ENCODE peak calls at places on chromosomes 3 and 15, in ten cellular contexts. One of them, this sample, is unnamed.

GRCh38 chr3:71095511-71096305 is 487.8 kb downstream of the FOXP1 start:
- DNase-seq in GM06990: no peak
- DNase-seq in testis: no peak
- DNase-seq in mucosa of descending colon: no peak
- DNase-seq in natural killer cell: no peak
- DNase-seq in choroid plexus epithelial cell: peak
- DNase-seq in A549: no peak
- DNase-seq in GM23338: no peak
- DNase-seq in AG09309: no peak
- DNase-seq in cardiac fibroblast: no peak
- DNase-seq in this sample: no peak

GRCh38 chr3:4570840-4571621 is 77.9 kb downstream of the ITPR1 start:
- DNase-seq in GM06990: no peak
- DNase-seq in testis: no peak
- DNase-seq in mucosa of descending colon: no peak
- DNase-seq in natural killer cell: no peak
- DNase-seq in choroid plexus epithelial cell: no peak
- DNase-seq in A549: no peak
- DNase-seq in GM23338: no peak
- DNase-seq in AG09309: no peak
- DNase-seq in cardiac fibroblast: no peak
- DNase-seq in this sample: peak

GRCh38 chr3:58626841-58627579 is 39.6 kb downstream of the FAM3D start:
- DNase-seq in GM06990: no peak
- DNase-seq in testis: no peak
- DNase-seq in mucosa of descending colon: no peak
- DNase-seq in natural killer cell: no peak
- DNase-seq in choroid plexus epithelial cell: no peak
- DNase-seq in A549: no peak
- DNase-seq in GM23338: no peak
- DNase-seq in AG09309: no peak
- DNase-seq in cardiac fibroblast: no peak
- DNase-seq in this sample: no peak

GRCh38 chr15:99076109-99076508 is 28.8 kb upstream of the SYNM start:
- DNase-seq in GM06990: no peak
- DNase-seq in testis: no peak
- DNase-seq in mucosa of descending colon: no peak
- DNase-seq in natural killer cell: no peak
- DNase-seq in choroid plexus epithelial cell: no peak
- DNase-seq in A549: no peak
- DNase-seq in GM23338: no peak
- DNase-seq in AG09309: no peak
- DNase-seq in cardiac fibroblast: no peak
- DNase-seq in this sample: no peak

GRCh38 chr3:9014189-9014588 is 50.9 kb upstream of the RAD18 start:
- DNase-seq in GM06990: no peak
- DNase-seq in testis: no peak
- DNase-seq in mucosa of descending colon: no peak
- DNase-seq in natural killer cell: no peak
- DNase-seq in choroid plexus epithelial cell: peak
- DNase-seq in A549: no peak
- DNase-seq in GM23338: no peak
- DNase-seq in AG09309: no peak
- DNase-seq in cardiac fibroblast: peak
- DNase-seq in this sample: no peak

GRCh38 chr15:88083828-88084760 is 172.4 kb downstream of the NTRK3 start:
- DNase-seq in GM06990: no peak
- DNase-seq in testis: no peak
- DNase-seq in mucosa of descending colon: no peak
- DNase-seq in natural killer cell: no peak
- DNase-seq in choroid plexus epithelial cell: no peak
- DNase-seq in A549: no peak
- DNase-seq in GM23338: no peak
- DNase-seq in AG09309: peak
- DNase-seq in cardiac fibroblast: peak
- DNase-seq in this sample: no peak

GRCh38 chr3:47315069-47315647 is 32.4 kb downstream of the KLHL18 start:
- DNase-seq in GM06990: no peak
- DNase-seq in testis: peak
- DNase-seq in mucosa of descending colon: no peak
- DNase-seq in natural killer cell: no peak
- DNase-seq in choroid plexus epithelial cell: peak
- DNase-seq in A549: no peak
- DNase-seq in GM23338: no peak
- DNase-seq in AG09309: no peak
- DNase-seq in cardiac fibroblast: peak
- DNase-seq in this sample: no peak

GRCh38 chr3:167318996-167319615 is 61.0 kb downstream of the ZBBX start:
- DNase-seq in GM06990: no peak
- DNase-seq in testis: no peak
- DNase-seq in mucosa of descending colon: no peak
- DNase-seq in natural killer cell: no peak
- DNase-seq in choroid plexus epithelial cell: no peak
- DNase-seq in A549: no peak
- DNase-seq in GM23338: no peak
- DNase-seq in AG09309: no peak
- DNase-seq in cardiac fibroblast: no peak
- DNase-seq in this sample: no peak

GRCh38 chr15:67446449-67446848 is 74.5 kb upstream of the C15orf61 start:
- DNase-seq in GM06990: no peak
- DNase-seq in testis: no peak
- DNase-seq in mucosa of descending colon: no peak
- DNase-seq in natural killer cell: no peak
- DNase-seq in choroid plexus epithelial cell: no peak
- DNase-seq in A549: no peak
- DNase-seq in GM23338: peak
- DNase-seq in AG09309: no peak
- DNase-seq in cardiac fibroblast: no peak
- DNase-seq in this sample: no peak

GRCh38 chr15:101167791-101168462 is 83.9 kb downstream of the CHSY1 start:
- DNase-seq in GM06990: no peak
- DNase-seq in testis: peak
- DNase-seq in mucosa of descending colon: peak
- DNase-seq in natural killer cell: no peak
- DNase-seq in choroid plexus epithelial cell: peak
- DNase-seq in A549: no peak
- DNase-seq in GM23338: no peak
- DNase-seq in AG09309: peak
- DNase-seq in cardiac fibroblast: peak
- DNase-seq in this sample: peak

GRCh38 chr3:188268336-188268735 is 114.4 kb downstream of the LPP start:
- DNase-seq in GM06990: no peak
- DNase-seq in testis: no peak
- DNase-seq in mucosa of descending colon: no peak
- DNase-seq in natural killer cell: no peak
- DNase-seq in choroid plexus epithelial cell: no peak
- DNase-seq in A549: no peak
- DNase-seq in GM23338: no peak
- DNase-seq in AG09309: no peak
- DNase-seq in cardiac fibroblast: no peak
- DNase-seq in this sample: no peak

GRCh38 chr15:91561371-91562100 is 292.0 kb upstream of the SLCO3A1 start:
- DNase-seq in GM06990: no peak
- DNase-seq in testis: no peak
- DNase-seq in mucosa of descending colon: no peak
- DNase-seq in natural killer cell: no peak
- DNase-seq in choroid plexus epithelial cell: peak
- DNase-seq in A549: no peak
- DNase-seq in GM23338: no peak
- DNase-seq in AG09309: peak
- DNase-seq in cardiac fibroblast: peak
- DNase-seq in this sample: no peak

GRCh38 chr15:79067434-79067833 is 23.1 kb downstream of the RASGRF1 start:
- DNase-seq in GM06990: no peak
- DNase-seq in testis: peak
- DNase-seq in mucosa of descending colon: no peak
- DNase-seq in natural killer cell: no peak
- DNase-seq in choroid plexus epithelial cell: peak
- DNase-seq in A549: no peak
- DNase-seq in GM23338: no peak
- DNase-seq in AG09309: no peak
- DNase-seq in cardiac fibroblast: no peak
- DNase-seq in this sample: no peak
- TF ChIP-seq CTCF in GM06990: no peak
- TF ChIP-seq CTCF in testis: no peak
- TF ChIP-seq CTCF in mucosa of descending colon: no peak
- TF ChIP-seq CTCF in natural killer cell: no peak
- TF ChIP-seq CTCF in choroid plexus epithelial cell: no peak
- TF ChIP-seq CTCF in A549: no peak
- TF ChIP-seq CTCF in GM23338: no peak
- TF ChIP-seq CTCF in AG09309: no peak
- TF ChIP-seq CTCF in cardiac fibroblast: no peak
- TF ChIP-seq CTCF in this sample: no peak

GRCh38 chr3:120625199-120625598 is 29.1 kb downstream of the NDUFB4 start:
- DNase-seq in GM06990: no peak
- DNase-seq in testis: no peak
- DNase-seq in mucosa of descending colon: no peak
- DNase-seq in natural killer cell: no peak
- DNase-seq in choroid plexus epithelial cell: no peak
- DNase-seq in A549: no peak
- DNase-seq in GM23338: no peak
- DNase-seq in AG09309: no peak
- DNase-seq in cardiac fibroblast: peak
- DNase-seq in this sample: no peak

GRCh38 chr3:120623719-120624093 is 27.6 kb downstream of the NDUFB4 start:
- DNase-seq in GM06990: no peak
- DNase-seq in testis: no peak
- DNase-seq in mucosa of descending colon: no peak
- DNase-seq in natural killer cell: no peak
- DNase-seq in choroid plexus epithelial cell: no peak
- DNase-seq in A549: no peak
- DNase-seq in GM23338: no peak
- DNase-seq in AG09309: no peak
- DNase-seq in cardiac fibroblast: no peak
- DNase-seq in this sample: no peak

GRCh38 chr3:120622457-120622856 is 26.3 kb downstream of the NDUFB4 start:
- DNase-seq in GM06990: peak
- DNase-seq in testis: no peak
- DNase-seq in mucosa of descending colon: no peak
- DNase-seq in natural killer cell: no peak
- DNase-seq in choroid plexus epithelial cell: no peak
- DNase-seq in A549: no peak
- DNase-seq in GM23338: no peak
- DNase-seq in AG09309: no peak
- DNase-seq in cardiac fibroblast: no peak
- DNase-seq in this sample: no peak

DNA sequence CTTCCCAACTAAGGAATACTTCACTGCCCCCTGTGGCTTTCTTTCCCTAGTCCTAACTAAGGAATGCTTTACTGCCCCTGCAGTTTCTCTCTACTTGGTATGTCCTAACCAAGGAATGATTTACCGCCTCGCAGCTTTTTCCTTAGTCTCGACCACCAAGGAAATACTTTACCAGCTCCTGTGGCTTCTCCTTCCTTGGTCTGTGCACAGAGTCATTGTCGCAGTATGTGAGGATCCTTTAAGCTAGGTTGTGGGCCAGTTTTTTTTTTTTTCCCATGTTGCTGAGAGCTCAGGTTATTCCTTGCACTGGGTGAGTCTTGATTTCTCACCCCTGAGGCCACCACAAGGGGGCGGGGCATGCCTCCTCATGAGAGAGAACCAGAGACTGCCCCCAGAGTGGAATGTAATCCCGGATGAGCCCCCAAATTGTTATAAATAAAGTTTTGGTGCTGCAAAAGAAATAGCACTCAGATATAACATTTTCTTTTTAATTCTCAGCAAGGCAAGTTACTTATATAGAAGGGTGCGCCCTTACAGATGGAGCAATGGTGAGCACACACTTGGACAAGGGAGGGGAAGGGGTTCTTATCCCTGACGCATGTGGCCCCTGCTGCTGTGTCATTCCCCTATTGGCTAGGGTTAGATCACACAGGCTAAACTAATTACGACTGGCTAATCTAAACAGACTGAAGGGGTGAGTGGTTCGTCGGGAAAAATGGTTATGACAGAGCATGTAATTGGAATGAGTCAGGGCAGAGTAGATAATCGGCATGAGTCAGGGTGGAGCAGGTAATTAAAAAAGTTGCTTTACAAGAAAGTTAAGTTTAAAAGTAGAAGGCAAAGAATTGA is 27.0 kb downstream of the NDUFB4 start:
- DNase-seq in GM06990: no peak
- DNase-seq in testis: peak
- DNase-seq in mucosa of descending colon: no peak
- DNase-seq in natural killer cell: no peak
- DNase-seq in choroid plexus epithelial cell: peak
- DNase-seq in A549: peak
- DNase-seq in GM23338: peak
- DNase-seq in AG09309: peak
- DNase-seq in cardiac fibroblast: peak
- DNase-seq in this sample: peak
- TF ChIP-seq CTCF in GM06990: peak
- TF ChIP-seq CTCF in testis: no peak
- TF ChIP-seq CTCF in mucosa of descending colon: no peak
- TF ChIP-seq CTCF in natural killer cell: no peak
- TF ChIP-seq CTCF in choroid plexus epithelial cell: peak
- TF ChIP-seq CTCF in A549: peak
- TF ChIP-seq CTCF in GM23338: peak
- TF ChIP-seq CTCF in AG09309: no peak
- TF ChIP-seq CTCF in cardiac fibroblast: peak
- TF ChIP-seq CTCF in this sample: no peak

GRCh38 chr15:75921732-75922703 is 18.3 kb downstream of the FBXO22 start:
- DNase-seq in GM06990: no peak
- DNase-seq in testis: peak
- DNase-seq in mucosa of descending colon: peak
- DNase-seq in natural killer cell: no peak
- DNase-seq in choroid plexus epithelial cell: peak
- DNase-seq in A549: no peak
- DNase-seq in GM23338: peak
- DNase-seq in AG09309: peak
- DNase-seq in cardiac fibroblast: peak
- DNase-seq in this sample: peak
- TF ChIP-seq CTCF in GM06990: peak
- TF ChIP-seq CTCF in testis: no peak
- TF ChIP-seq CTCF in mucosa of descending colon: peak
- TF ChIP-seq CTCF in natural killer cell: no peak
- TF ChIP-seq CTCF in choroid plexus epithelial cell: peak
- TF ChIP-seq CTCF in A549: peak
- TF ChIP-seq CTCF in GM23338: peak
- TF ChIP-seq CTCF in AG09309: peak
- TF ChIP-seq CTCF in cardiac fibroblast: peak
- TF ChIP-seq CTCF in this sample: no peak

GRCh38 chr3:51391075-51391565 is at the start of gene RBM15B:
- DNase-seq in GM06990: peak
- DNase-seq in testis: peak
- DNase-seq in mucosa of descending colon: peak
- DNase-seq in natural killer cell: peak
- DNase-seq in choroid plexus epithelial cell: peak
- DNase-seq in A549: peak
- DNase-seq in GM23338: no peak
- DNase-seq in AG09309: peak
- DNase-seq in cardiac fibroblast: peak
- DNase-seq in this sample: peak
- TF ChIP-seq CTCF in GM06990: peak
- TF ChIP-seq CTCF in testis: peak
- TF ChIP-seq CTCF in mucosa of descending colon: peak
- TF ChIP-seq CTCF in natural killer cell: peak
- TF ChIP-seq CTCF in choroid plexus epithelial cell: peak
- TF ChIP-seq CTCF in A549: peak
- TF ChIP-seq CTCF in GM23338: peak
- TF ChIP-seq CTCF in AG09309: peak
- TF ChIP-seq CTCF in cardiac fibroblast: peak
- TF ChIP-seq CTCF in this sample: peak